ENCODE peak calls at places on chromosomes 1 and 21, in nine cellular contexts. Z is stimulated activated CD4-positive, alpha-beta T cell treated with anti-CD3 and anti-CD28 coated beads, Interleukin-1b, Interleukin-23, amount 100 ng/mL, for 48 hours; F is activated T-cell treated with anti-CD3 and anti-CD28 coated beads for 1 hour; S is effector memory CD8-positive, alpha-beta T cell; J is HuH-7.5; A is activated CD8-positive, alpha-beta memory T cell treated with anti-CD3 and anti-CD28 coated beads for 4 hours; X is A549; R is activated CD4-positive, alpha-beta T cell treated with anti-CD3 and anti-CD28 coated beads, Interleukin-2, amount 50 U/mL, for 48 hours; H is HEK293T. Q is an unnamed sample.

GRCh38 chr21:29335720-29336119 is 37.0 kb downstream of the BACH1 start:
- DNase-seq in Z (no peak), R (no peak), F (no peak), J (no peak), S (no peak), H (no peak), A (no peak), X (no peak), Q (peak; percentile 73)

GRCh38 chr1:61183471-61184034 is 101.2 kb downstream of the NFIA start:
- DNase-seq in H (no peak), R (no peak), A (no peak), S (no peak), X (peak; percentile 13), F (no peak), J (peak; percentile 15), Z (no peak), Q (no peak)

GRCh38 chr1:215970406-215970805 is 403.3 kb downstream of the KCTD3 start:
- DNase-seq in S (no peak), A (no peak), X (no peak), R (no peak), H (no peak), Z (no peak), J (no peak), F (no peak), Q (peak; percentile 21)

GRCh38 chr1:57605933-57606332 is 182.1 kb upstream of the DAB1 start:
- DNase-seq in X (no peak), S (no peak), H (no peak), Z (no peak), R (no peak), F (no peak), A (no peak), J (no peak), Q (no peak)

GRCh38 chr1:204348722-204349121 is 11.0 kb downstream of the PLEKHA6 start:
- DNase-seq in R (no peak), X (no peak), S (no peak), H (no peak), Z (no peak), J (peak; percentile 24), F (no peak), A (no peak), Q (peak; percentile 23)

GRCh38 chr1:221497051-221497450 is 244.8 kb downstream of the DUSP10 start:
- DNase-seq in X (no peak), S (no peak), F (no peak), A (no peak), H (no peak), J (no peak), Z (no peak), R (no peak), Q (no peak)

GRCh38 chr1:152107289-152107983 is 7.8 kb downstream of the TCHH start:
- DNase-seq in H (no peak), R (peak; percentile 3), J (no peak), S (no peak), A (no peak), X (peak; percentile 81), F (no peak), Z (no peak), Q (no peak)

GRCh38 chr1:14238472-14239059 is 359.9 kb upstream of the KAZN start:
- DNase-seq in S (no peak), J (no peak), F (no peak), H (no peak), R (no peak), X (no peak), Z (no peak), A (no peak), Q (no peak)

GRCh38 chr1:24406783-24407182 is 6.8 kb downstream of the STPG1 start:
- DNase-seq in A (no peak), Z (no peak), F (no peak), H (no peak), J (no peak), X (no peak), R (no peak), S (no peak), Q (no peak)

GRCh38 chr1:21818661-21819060 is 6.6 kb downstream of the LDLRAD2 start:
- DNase-seq in F (peak; percentile 12), S (no peak), J (peak; percentile 80), Z (peak; percentile 40), A (no peak), R (peak; percentile 44), X (peak; percentile 27), H (peak; percentile 97), Q (peak; percentile 55)

GRCh38 chr1:22507582-22507981 is 55.7 kb upstream of the EPHA8 start:
- DNase-seq in S (no peak), X (no peak), J (no peak), Z (no peak), F (no peak), A (no peak), H (peak; percentile 44), R (no peak), Q (no peak)

Q was measured in ELR.